ENCODE peak calls at places on chromosomes 4 and X, in eight cellular contexts. R is esophagus muscularis mucosa, L is HL-60, W is GM12878, E is K562, Z is endothelial cell of umbilical vein, S is stomach, Y is transverse colon. D is an unnamed sample.

GRCh38 chr4:40916218-40916555 is 166.4 kb downstream of the NSUN7 start:
- DNase-seq in Z (no peak), L (no peak), Y (no peak), E (no peak), R (no peak), S (no peak), W (no peak), D (no peak)

GRCh38 chrX:15903186-15903681 is 48.6 kb upstream of the AP1S2 start:
- DNase-seq in S (no peak), R (no peak), L (peak; percentile 73), Y (no peak), W (peak; percentile 84), E (no peak), Z (no peak), D (no peak)

GRCh38 chr4:88706574-88706973 is 8.9 kb upstream of the NAP1L5 start:
- DNase-seq in Z (peak; percentile 67), S (no peak), L (no peak), Y (no peak), W (no peak), E (peak; percentile 30), R (no peak), D (peak; percentile 49)

GRCh38 chrX:65607070-65607742 is 60.2 kb upstream of the MSN start:
- DNase-seq in R (no peak), S (no peak), Y (no peak), L (peak; percentile 34), E (no peak), Z (no peak), W (no peak), D (no peak)

GRCh38 chr4:123555500-123556273 is 159.1 kb downstream of the SPRY1 start:
- DNase-seq in W (no peak), L (peak; percentile 25), S (peak; percentile 96), E (peak; percentile 41), R (no peak), Z (peak; percentile 97), Y (peak; percentile 93), D (peak; percentile 92)

GRCh38 chr4:183337833-183338232 is 15.6 kb upstream of the CLDN24 start:
- DNase-seq in Y (no peak), R (no peak), Z (no peak), S (peak; percentile 42), L (no peak), W (no peak), E (no peak), D (no peak)

GRCh38 chrX:47608130-47608810 is 11.4 kb downstream of the SYN1 start:
- DNase-seq in Z (no peak), R (no peak), L (no peak), Y (no peak), W (no peak), E (peak; percentile 67), S (no peak), D (no peak)

GRCh38 chr4:11623726-11624037 is 195.0 kb upstream of the HS3ST1 start:
- DNase-seq in Y (peak; percentile 71), L (no peak), S (peak; percentile 77), W (no peak), Z (peak; percentile 45), E (no peak), R (no peak), D (peak; percentile 73)

GRCh38 chr4:6953751-6954380 is 44.2 kb downstream of the TBC1D14 start:
- DNase-seq in R (no peak), Y (peak; percentile 91), L (no peak), W (no peak), Z (no peak), E (peak; percentile 84), S (peak; percentile 94), D (peak; percentile 82)

GRCh38 chrX:48508400-48509244 is at the start of gene PORCN:
- DNase-seq in E (peak; percentile 88), S (peak; percentile 84), W (peak; percentile 33), Y (peak; percentile 88), R (peak; percentile 92), L (no peak), Z (peak; percentile 60), D (peak; percentile 70)

GRCh38 chr4:2284934-2285664 is 23.2 kb upstream of the MXD4 start:
- DNase-seq in Z (peak; percentile 58), R (no peak), S (no peak), L (no peak), E (no peak), Y (no peak), W (no peak), D (no peak)

GRCh38 chr4:152937535-152938236 is 1.6 kb downstream of the FHDC1 start:
- DNase-seq in W (no peak), Z (peak; percentile 26), S (peak; percentile 45), E (peak; percentile 75), L (no peak), Y (peak; percentile 41), R (no peak), D (peak; percentile 21)

GRCh38 chr4:164700471-164700870 is 53.5 kb upstream of the SMIM31 start:
- DNase-seq in L (no peak), Y (no peak), R (no peak), W (no peak), S (no peak), E (peak; percentile 44), Z (no peak), D (peak; percentile 7)

GRCh38 chr4:113181289-113182007 is 132.0 kb downstream of the ANK2 start:
- DNase-seq in S (no peak), W (no peak), R (no peak), Z (no peak), E (no peak), Y (no peak), L (no peak), D (no peak)

GRCh38 chr4:117156806-117157205 is 71.4 kb upstream of the TRAM1L1 start:
- DNase-seq in Z (no peak), E (peak; percentile 1), W (no peak), Y (no peak), R (no peak), L (no peak), S (no peak), D (no peak)

GRCh38 chrX:102976793-102977495 is 39.9 kb downstream of the RAB40AL start:
- DNase-seq in R (no peak), E (no peak), Z (no peak), Y (no peak), L (no peak), S (no peak), W (no peak), D (no peak)

GRCh38 chr4:8761824-8762205 is 109.8 kb downstream of the HMX1 start:
- DNase-seq in S (no peak), W (no peak), Y (no peak), L (no peak), Z (no peak), E (no peak), R (no peak), D (no peak)

GRCh38 chrX:17967888-17968287 is 106.8 kb upstream of the RAI2 start:
- DNase-seq in E (no peak), L (no peak), W (no peak), Z (no peak), S (peak; percentile 27), R (no peak), Y (no peak), D (peak; percentile 22)

GRCh38 chr4:88429401-88429800 is 27.5 kb upstream of the HERC5 start:
- DNase-seq in Y (no peak), R (no peak), L (no peak), Z (no peak), S (no peak), E (no peak), W (no peak), D (no peak)

GRCh38 chr4:77123403-77123802 is 33.6 kb upstream of the CCNG2 start:
- DNase-seq in S (no peak), R (no peak), Z (no peak), L (no peak), E (no peak), Y (no peak), W (no peak), D (no peak)

GRCh38 chr4:129220254-129220653 is 124.3 kb downstream of the C4orf33 start:
- DNase-seq in L (no peak), W (no peak), S (no peak), Z (no peak), E (no peak), R (no peak), Y (no peak), D (no peak)

GRCh38 chrX:47311857-47312774 is 58.3 kb upstream of the ZNF157 start:
- DNase-seq in Y (peak; percentile 43), R (no peak), Z (peak; percentile 31), E (peak; percentile 61), S (peak; percentile 55), L (peak; percentile 11), W (no peak), D (peak; percentile 7)

GRCh38 chrX:80282535-80282934 is 137.7 kb upstream of the TENT5D start:
- DNase-seq in W (no peak), Y (no peak), L (no peak), Z (no peak), R (no peak), E (peak; percentile 4), S (no peak), D (no peak)
- TF ChIP-seq CTCF in W (no peak), Y (peak; percentile 16), L (no peak), Z (no peak), R (peak; percentile 25), E (peak; percentile 28), S (no peak), D (no peak)

DNA sequence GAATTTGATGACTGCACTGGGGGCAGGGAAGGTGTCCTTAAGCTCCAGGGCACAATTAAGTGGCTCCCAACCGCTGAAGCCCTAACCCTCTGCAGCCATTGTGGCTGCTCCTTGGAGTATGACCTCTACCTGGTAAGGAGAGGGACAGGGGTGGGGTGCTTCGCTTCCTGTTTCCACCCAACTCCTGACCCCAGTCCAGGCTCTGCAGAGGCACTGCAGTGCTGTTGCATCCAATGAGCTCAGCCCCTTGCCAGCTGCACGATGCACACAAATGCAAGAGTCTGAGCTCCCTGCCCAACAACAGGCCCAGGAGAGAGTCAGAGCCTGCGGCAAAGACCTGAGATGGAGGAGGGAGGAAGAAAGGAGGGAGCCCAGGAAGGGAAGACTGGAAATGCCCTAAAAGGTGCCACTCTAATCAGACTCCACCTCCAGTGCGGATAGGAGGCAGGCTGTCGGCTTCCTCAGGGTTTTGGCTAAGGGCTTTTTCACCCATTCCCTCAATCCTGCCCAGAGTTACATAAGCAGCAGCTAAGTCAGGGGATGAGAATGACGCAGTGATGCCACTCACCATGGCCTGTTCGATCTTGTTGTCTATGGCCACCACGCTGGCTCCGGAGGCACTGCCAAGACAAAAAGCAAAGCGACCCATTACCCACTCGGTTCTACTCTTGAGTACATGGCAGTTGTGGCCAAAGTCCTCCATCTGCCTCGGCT is 60.1 kb downstream of the TSC22D3 start:
- DNase-seq in Z (no peak), L (no peak), E (no peak), R (no peak), S (no peak), Y (peak; percentile 11), W (no peak), D (no peak)
- TF ChIP-seq POLR2AphosphoS5 in Z (no peak), L (peak; percentile 1), E (no peak), R (peak; percentile 26), S (peak; percentile 34), Y (peak; percentile 3), W (no peak), D (no peak)

GRCh38 chr4:168864831-168865541 is 145.1 kb downstream of the CBR4 start:
- DNase-seq in S (no peak), W (no peak), Y (no peak), E (peak; percentile 3), L (no peak), Z (no peak), R (no peak), D (no peak)
- TF ChIP-seq CTCF in S (no peak), W (peak; percentile 26), Y (peak; percentile 22), E (no peak), L (no peak), Z (no peak), R (no peak), D (no peak)

DNA sequence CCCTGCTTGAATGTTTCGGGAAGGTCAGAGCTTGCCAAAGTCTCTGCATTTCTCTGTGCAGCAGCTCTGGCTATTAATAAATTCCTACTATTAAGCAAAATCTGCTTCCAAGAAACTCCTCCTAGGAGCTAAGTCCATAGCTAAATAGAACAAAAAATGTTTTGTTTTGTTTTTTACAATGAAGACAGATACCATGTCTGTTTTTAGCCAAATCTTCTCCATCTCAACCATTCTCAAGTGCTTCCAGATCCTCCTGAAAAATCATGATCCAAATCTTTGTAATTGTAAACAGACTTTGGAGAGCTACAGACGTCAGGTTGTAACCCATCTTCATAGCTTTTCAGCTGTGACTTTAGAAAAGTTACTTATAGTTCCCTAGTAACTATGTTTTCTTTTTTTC is 161.6 kb downstream of the SPATA18 start:
- DNase-seq in R (no peak), W (no peak), L (no peak), E (no peak), S (no peak), Y (no peak), Z (no peak), D (no peak)
- TF ChIP-seq POLR2AphosphoS5 in R (no peak), W (no peak), L (no peak), E (no peak), S (no peak), Y (no peak), Z (no peak), D (no peak)

D was measured in prostate gland.